ENCODE peak calls at places on chromosome 16, in four cellular contexts. X is activated B cell treated with CpG ODN at 0.5 μM for 24 hours, F is progenitor cell of endocrine pancreas, Q is WERI-Rb-1. T is an unnamed sample.

GRCh38 chr16:69179255-69180010 is 7.5 kb upstream of the SNTB2 start:
- DNase-seq in X (no peak), F (no peak), Q (no peak), T (no peak)

GRCh38 chr16:16045311-16045710 is 95.9 kb downstream of the ABCC1 start:
- DNase-seq in X (no peak), F (no peak), Q (no peak), T (no peak)

GRCh38 chr16:28927815-28928214 is 2.8 kb upstream of the RABEP2 start:
- DNase-seq in X (no peak), F (no peak), Q (no peak), T (no peak)

GRCh38 chr16:16100631-16101030 is 122.7 kb downstream of the ABCC6 start:
- DNase-seq in X (no peak), F (no peak), Q (no peak), T (no peak)

GRCh38 chr16:89314357-89314756 is 96.9 kb downstream of the ZNF778 start:
- DNase-seq in X (no peak), F (no peak), Q (no peak), T (no peak)

GRCh38 chr16:62289230-62289629 is 253.0 kb upstream of the CDH8 start:
- DNase-seq in X (no peak), F (no peak), Q (no peak), T (no peak)

GRCh38 chr16:57131351-57131970 is 39.1 kb downstream of the CPNE2 start:
- DNase-seq in X (no peak), F (no peak), Q (no peak), T (no peak)

GRCh38 chr16:14240216-14240843 is 169.2 kb downstream of the MRTFB start:
- DNase-seq in X (no peak), F (no peak), Q (no peak), T (no peak)

GRCh38 chr16:54493076-54493475 is 206.5 kb upstream of the IRX3 start:
- DNase-seq in X (no peak), F (no peak), Q (no peak), T (no peak)

GRCh38 chr16:54935411-54936085 is 4.9 kb downstream of the IRX5 start:
- DNase-seq in X (no peak), F (no peak), Q (no peak), T (no peak)

GRCh38 chr16:66740010-66740409 is 11.4 kb downstream of the DYNC1LI2 start:
- DNase-seq in X (no peak), F (no peak), Q (no peak), T (peak)

GRCh38 chr16:66376577-66377326 is 10.3 kb downstream of the CDH5 start:
- DNase-seq in X (no peak), F (no peak), Q (no peak), T (no peak)

GRCh38 chr16:27242398-27242797 is 26.2 kb downstream of the NSMCE1 start:
- DNase-seq in X (no peak), F (no peak), Q (no peak), T (no peak)

GRCh38 chr16:86033016-86033474 is 134.1 kb downstream of the IRF8 start:
- DNase-seq in X (no peak), F (no peak), Q (peak), T (no peak)

GRCh38 chr16:46620265-46621005 is 744 bp downstream of the SHCBP1 start:
- DNase-seq in X (no peak), F (no peak), Q (no peak), T (no peak)

GRCh38 chr16:56072096-56072495 is 119.2 kb upstream of the GNAO1 start:
- DNase-seq in X (no peak), F (no peak), Q (no peak), T (no peak)

GRCh38 chr16:27572711-27573110 is 22.8 kb downstream of the KATNIP start:
- DNase-seq in X (no peak), F (no peak), Q (no peak), T (no peak)

GRCh38 chr16:53052519-53053501 is at the start of gene CHD9NB:
- DNase-seq in X (no peak), F (no peak), Q (no peak), T (no peak)

GRCh38 chr16:57394444-57394843 is 10.1 kb upstream of the CCL17 start:
- DNase-seq in X (no peak), F (no peak), Q (no peak), T (no peak)

GRCh38 chr16:26396511-26397235 is 670.1 kb upstream of the C16orf82 start:
- DNase-seq in X (no peak), F (no peak), Q (no peak), T (no peak)

GRCh38 chr16:23148513-23149266 is 562 bp downstream of the USP31 start:
- DNase-seq in X (peak), F (peak), Q (peak), T (peak)

GRCh38 chr16:49757744-49758069 is 98.2 kb downstream of the ZNF423 start:
- DNase-seq in X (no peak), F (no peak), Q (peak), T (no peak)

GRCh38 chr16:852451-853185 is 52.1 kb upstream of the GNG13 start:
- DNase-seq in X (no peak), F (no peak), Q (no peak), T (no peak)

GRCh38 chr16:67170948-67171649 is 761 bp downstream of the NOL3 start:
- DNase-seq in X (no peak), F (no peak), Q (no peak), T (no peak)

GRCh38 chr16:1214693-1215092 is 10.4 kb downstream of the TPSG1 start:
- DNase-seq in X (no peak), F (no peak), Q (no peak), T (no peak)

GRCh38 chr16:60329110-60329509 is 1595.0 kb upstream of the GOT2 start:
- DNase-seq in X (no peak), F (no peak), Q (no peak), T (no peak)

GRCh38 chr16:85785927-85786326 is 13.4 kb downstream of the EMC8 start:
- DNase-seq in X (no peak), F (no peak), Q (no peak), T (no peak)

GRCh38 chr16:62135903-62136302 is 99.7 kb upstream of the CDH8 start:
- DNase-seq in X (no peak), F (no peak), Q (no peak), T (no peak)

GRCh38 chr16:17369441-17369951 is 101.3 kb downstream of the XYLT1 start:
- DNase-seq in X (no peak), F (no peak), Q (no peak), T (no peak)

GRCh38 chr16:89449726-89450335 is 40.5 kb downstream of the ANKRD11 start:
- DNase-seq in X (no peak), F (no peak), Q (no peak), T (no peak)

GRCh38 chr16:8548166-8548565 is 42.1 kb downstream of the TMEM114 start:
- DNase-seq in X (no peak), F (no peak), Q (no peak), T (no peak)

GRCh38 chr16:69182730-69183416 is 4.1 kb upstream of the SNTB2 start:
- DNase-seq in X (no peak), F (no peak), Q (peak), T (no peak)

GRCh38 chr16:86011532-86011931 is 112.6 kb downstream of the IRF8 start:
- DNase-seq in X (peak), F (no peak), Q (no peak), T (no peak)

GRCh38 chr16:53673189-53673588 is 30.5 kb downstream of the RPGRIP1L start:
- DNase-seq in X (no peak), F (no peak), Q (no peak), T (no peak)

GRCh38 chr16:17374668-17375255 is 96.0 kb downstream of the XYLT1 start:
- DNase-seq in X (no peak), F (no peak), Q (no peak), T (no peak)

GRCh38 chr16:29645699-29646187 is 17.3 kb upstream of the SPN start:
- DNase-seq in X (no peak), F (no peak), Q (no peak), T (no peak)

GRCh38 chr16:270381-271255 is 5.1 kb downstream of the RGS11 start:
- DNase-seq in X (no peak), F (no peak), Q (no peak), T (no peak)

GRCh38 chr16:77696149-77696548 is 26.2 kb upstream of the NUDT7 start:
- DNase-seq in X (no peak), F (no peak), Q (peak), T (no peak)

GRCh38 chr16:19980866-19981265 is 92.8 kb downstream of the GPR139 start:
- DNase-seq in X (no peak), F (no peak), Q (peak), T (peak)
- TF ChIP-seq CTCF in X (no peak), F (peak), Q (peak), T (peak)

DNA sequence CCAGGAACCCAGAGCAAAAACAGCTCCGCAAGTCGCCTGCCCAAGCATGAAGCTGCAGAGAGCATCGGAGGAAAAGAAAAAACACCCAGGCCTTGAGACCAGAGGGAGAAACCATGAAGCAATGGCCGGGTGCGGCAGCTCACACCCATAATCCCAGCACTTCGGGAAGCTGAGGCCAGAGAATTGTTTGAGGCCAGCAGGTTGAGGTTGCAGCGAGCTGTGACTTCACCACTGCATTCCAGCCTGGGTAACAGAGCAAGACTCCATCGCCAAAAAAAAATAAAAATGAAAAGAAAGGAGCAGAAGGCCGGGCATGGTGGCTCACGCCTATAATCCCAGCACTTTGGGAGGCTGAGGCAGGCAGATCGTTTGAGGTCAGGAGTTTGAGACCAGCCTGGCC is 40.3 kb downstream of the C16orf95 start:
- DNase-seq in X (no peak), F (no peak), Q (no peak), T (no peak)
- TF ChIP-seq CTCF in X (no peak), F (no peak), Q (no peak), T (no peak)

DNA sequence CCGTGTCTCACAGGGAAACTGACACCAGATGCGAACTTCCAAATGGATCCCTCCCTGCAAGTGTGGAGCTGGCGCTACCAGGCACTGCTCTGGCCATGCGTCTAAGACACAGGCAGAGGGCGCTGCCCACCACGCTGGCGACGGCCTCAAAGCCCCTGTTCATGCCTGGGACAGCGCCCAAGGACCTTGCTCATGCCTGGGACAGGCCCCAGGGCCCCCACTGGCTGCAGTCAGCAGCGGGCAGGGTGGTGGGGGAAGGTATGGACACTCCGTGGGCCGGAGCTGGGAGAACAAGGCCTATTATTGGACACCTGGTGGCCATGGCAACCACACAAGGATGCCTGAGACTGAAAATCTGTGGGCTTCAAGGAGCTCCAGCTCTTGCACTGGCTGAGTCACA is 8.8 kb downstream of the ZG16B start:
- DNase-seq in X (no peak), F (peak), Q (peak), T (peak)
- TF ChIP-seq CTCF in X (no peak), F (peak), Q (peak), T (peak)

DNA sequence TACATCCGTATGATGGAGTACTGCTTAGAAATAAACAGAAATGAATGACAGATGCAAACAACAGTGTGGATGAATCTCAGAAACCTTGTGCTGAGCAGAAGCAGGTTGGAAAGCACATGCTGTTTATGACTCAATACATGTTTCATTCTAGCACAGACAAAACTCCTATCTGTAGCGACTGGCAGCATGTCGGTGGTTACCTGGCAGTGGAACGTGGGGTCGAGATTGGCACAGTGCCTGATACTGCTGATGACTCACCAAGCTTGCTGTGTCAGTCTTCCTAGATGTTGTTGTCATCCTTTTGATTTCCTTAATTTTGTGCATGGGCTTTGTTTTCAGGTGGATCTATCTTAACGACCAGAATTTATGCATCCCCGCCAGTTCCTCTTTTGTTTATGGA is 62.1 kb downstream of the GAN start:
- DNase-seq in X (no peak), F (no peak), Q (no peak), T (no peak)
- TF ChIP-seq CTCF in X (no peak), F (no peak), Q (no peak), T (no peak)

DNA sequence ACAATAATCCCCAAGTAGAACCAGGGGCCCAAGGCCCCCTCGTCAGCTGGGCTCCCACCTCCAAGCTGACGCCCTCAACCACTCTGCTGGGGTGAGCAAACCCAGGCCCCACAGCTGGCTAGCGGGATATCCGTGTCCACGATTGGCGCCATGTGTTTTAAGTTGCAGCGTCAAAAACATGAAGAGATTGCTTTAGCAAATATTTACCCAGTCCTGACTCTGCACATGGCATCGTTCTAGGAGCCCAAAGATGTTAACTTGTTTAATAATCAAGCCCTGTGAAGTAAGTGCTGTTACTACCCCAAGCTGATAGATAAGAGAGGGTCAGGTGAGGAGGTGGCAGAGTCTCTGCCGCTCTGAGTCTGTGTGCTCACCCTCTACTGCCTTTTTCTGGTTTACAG is 344 bp upstream of the SEPTIN12 start:
- DNase-seq in X (no peak), F (no peak), Q (no peak), T (no peak)
- TF ChIP-seq CTCF in X (no peak), F (no peak), Q (no peak), T (no peak)

GRCh38 chr16:30659507-30660423 is 1.5 kb downstream of the FBRS start:
- DNase-seq in X (peak), F (no peak), Q (no peak), T (no peak)
- TF ChIP-seq CTCF in X (no peak), F (peak), Q (no peak), T (no peak)

DNA sequence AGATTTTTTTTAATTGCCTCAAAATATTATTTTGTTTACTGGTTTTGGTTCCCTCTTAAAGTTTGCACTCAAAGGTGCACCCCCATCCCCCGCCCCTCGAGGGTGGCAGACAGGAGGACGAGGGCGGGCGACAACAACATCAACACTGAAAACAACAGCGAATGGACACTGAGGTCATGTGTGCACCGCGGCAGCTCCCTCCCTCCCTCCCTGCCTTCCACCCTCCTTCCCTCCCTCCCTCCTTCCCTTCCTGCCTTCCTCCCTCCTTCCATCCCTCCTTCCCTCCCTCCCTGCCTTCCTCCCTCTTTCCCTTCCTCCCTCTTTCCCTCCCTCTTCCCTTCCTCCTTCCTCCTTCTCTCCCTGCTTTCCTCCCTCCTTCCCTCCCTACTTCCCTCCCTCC is 1.5 kb upstream of the OSGIN1 start:
- DNase-seq in X (no peak), F (no peak), Q (no peak), T (no peak)
- TF ChIP-seq CTCF in X (no peak), F (no peak), Q (no peak), T (no peak)

GRCh38 chr16:81350306-81350615 is 35.5 kb downstream of the GAN start:
- DNase-seq in X (no peak), F (no peak), Q (no peak), T (no peak)
- TF ChIP-seq CTCF in X (no peak), F (no peak), Q (no peak), T (no peak)

GRCh38 chr16:6684076-6684673 is 648.5 kb upstream of the RBFOX1 start:
- DNase-seq in X (no peak), F (no peak), Q (peak), T (peak)
- TF ChIP-seq CTCF in X (no peak), F (peak), Q (peak), T (no peak)

T was measured in endothelial cell.